ENCODE peak calls at places on chromosomes 12 and 14, in seven cellular contexts. N, X, U, R, F, Q and A are unnamed samples.

GRCh38 chr12:45231515-45232145 is 15.7 kb downstream of the ANO6 start:
- DNase-seq in N (peak; percentile 77), F (peak; percentile 72), U (no peak), X (peak; percentile 85), R (peak; percentile 62), Q (no peak), A (no peak)

GRCh38 chr12:75944097-75944904 is 87.3 kb downstream of the PHLDA1 start:
- DNase-seq in F (peak; percentile 76), N (peak; percentile 80), R (peak; percentile 93), X (peak; percentile 95), Q (no peak), U (no peak), A (no peak)

GRCh38 chr12:43131304-43131703 is 420.7 kb downstream of the ADAMTS20 start:
- DNase-seq in Q (no peak), X (no peak), R (no peak), F (no peak), N (no peak), U (no peak), A (no peak)

GRCh38 chr14:26791117-26791806 is 193.4 kb upstream of the NOVA1 start:
- DNase-seq in N (no peak), F (no peak), X (no peak), Q (no peak), U (no peak), R (no peak), A (no peak)

GRCh38 chr14:73462078-73462715 is 3.9 kb upstream of the NUMB start:
- DNase-seq in U (peak; percentile 71), N (peak; percentile 66), F (no peak), R (no peak), X (peak; percentile 43), Q (no peak), A (no peak)

GRCh38 chr12:99056186-99056585 is 411.1 kb downstream of the APAF1 start:
- DNase-seq in R (no peak), Q (no peak), U (no peak), N (no peak), F (no peak), X (no peak), A (no peak)

GRCh38 chr14:32560213-32560857 is 231.2 kb downstream of the AKAP6 start:
- DNase-seq in X (peak; percentile 82), N (peak; percentile 87), Q (peak; percentile 49), F (peak; percentile 72), R (peak; percentile 74), U (peak; percentile 53), A (no peak)

GRCh38 chr14:73753887-73754880 is 40.0 kb upstream of the PNMA1 start:
- DNase-seq in U (peak; percentile 44), R (no peak), X (no peak), N (peak; percentile 79), F (no peak), Q (no peak), A (no peak)

GRCh38 chr12:130427381-130427887 is 89.7 kb downstream of the PIWIL1 start:
- DNase-seq in Q (no peak), F (no peak), U (no peak), R (no peak), X (no peak), N (no peak), A (no peak)

GRCh38 chr12:52903285-52903854 is 1.5 kb downstream of the KRT8 start:
- DNase-seq in X (peak; percentile 53), N (peak; percentile 73), R (peak; percentile 76), Q (peak; percentile 82), U (peak; percentile 81), F (no peak), A (no peak)

GRCh38 chr14:100614803-100615202 is 27.6 kb upstream of the BEGAIN start:
- DNase-seq in U (no peak), Q (no peak), N (no peak), F (no peak), R (no peak), X (no peak), A (no peak)
- TF ChIP-seq CTCF in U (no peak), Q (no peak), N (no peak), F (no peak), R (no peak), X (no peak), A (no peak)

GRCh38 chr12:82378997-82379396 is 20.7 kb downstream of the METTL25 start:
- DNase-seq in N (no peak), R (no peak), Q (no peak), F (no peak), X (no peak), U (no peak), A (no peak)

GRCh38 chr12:82383930-82384513 is 25.7 kb downstream of the METTL25 start:
- DNase-seq in R (peak; percentile 17), Q (no peak), N (peak; percentile 51), F (no peak), U (no peak), X (peak; percentile 54), A (no peak)
- TF ChIP-seq CTCF in R (peak; percentile 56), Q (peak; percentile 41), N (peak; percentile 54), F (peak; percentile 50), U (no peak), X (peak; percentile 62), A (no peak)

GRCh38 chr12:80807640-80808288 is 91.1 kb downstream of the MYF5 start:
- DNase-seq in N (peak; percentile 25), Q (no peak), R (no peak), F (no peak), U (no peak), X (peak; percentile 18), A (no peak)
- TF ChIP-seq CTCF in N (no peak), Q (no peak), R (no peak), F (no peak), U (no peak), X (no peak), A (no peak)

DNA sequence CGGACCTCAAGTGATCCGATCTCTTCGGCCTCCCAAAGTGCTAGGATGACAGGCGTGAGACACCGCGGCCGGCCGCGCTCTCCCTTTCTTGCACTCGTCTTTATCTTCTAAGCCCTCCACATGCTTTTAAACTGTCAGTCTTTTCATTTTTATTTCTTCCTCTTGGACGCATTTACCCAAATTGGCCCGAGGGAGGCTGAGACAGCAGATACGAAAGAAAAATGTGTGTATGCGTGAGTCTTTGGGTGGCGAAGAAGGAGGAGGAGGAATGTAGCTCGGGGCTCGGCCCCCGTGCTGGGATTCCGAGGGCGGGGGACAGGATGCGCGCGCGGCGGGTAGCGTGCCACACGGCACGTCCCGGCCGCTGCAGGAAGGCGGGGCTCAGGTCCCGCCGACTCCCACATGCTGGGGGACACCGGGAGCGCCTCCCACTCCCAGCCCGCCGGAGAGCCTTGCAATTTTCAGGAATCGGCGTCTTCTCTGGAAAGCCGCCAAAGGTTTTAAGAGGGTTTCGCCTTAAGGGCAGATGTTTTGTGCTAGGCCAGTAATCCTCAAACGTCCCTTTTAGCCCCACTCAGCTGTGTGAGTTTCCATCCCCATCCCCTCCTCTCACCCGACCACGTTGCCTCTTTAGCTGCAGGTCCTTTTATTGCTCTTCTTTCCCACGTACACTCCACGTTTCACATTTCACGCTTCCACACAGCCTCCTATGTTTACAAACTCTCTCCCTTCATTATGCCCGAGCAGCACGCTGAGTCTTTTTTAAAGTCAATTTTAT is 34.7 kb upstream of the SLC2A3 start:
- DNase-seq in R (peak; percentile 87), Q (peak; percentile 79), X (peak; percentile 94), U (peak; percentile 86), N (peak; percentile 99), F (peak; percentile 96), A (peak; percentile 62)
- TF ChIP-seq CTCF in R (no peak), Q (peak; percentile 25), X (no peak), U (peak; percentile 19), N (peak; percentile 5), F (no peak), A (no peak)

GRCh38 chr12:15151141-15152091 is 69.8 kb downstream of the RERG start:
- DNase-seq in U (no peak), X (no peak), R (no peak), N (peak; percentile 43), Q (no peak), F (no peak), A (no peak)
- TF ChIP-seq CTCF in U (peak; percentile 68), X (peak; percentile 31), R (peak; percentile 28), N (peak; percentile 16), Q (peak; percentile 50), F (peak; percentile 31), A (no peak)

GRCh38 chr12:96117460-96117859 is 76.7 kb upstream of the ELK3 start:
- DNase-seq in Q (no peak), F (no peak), U (no peak), R (no peak), N (no peak), X (no peak), A (no peak)

GRCh38 chr12:96121271-96121711 is 72.9 kb upstream of the ELK3 start:
- DNase-seq in U (no peak), Q (no peak), R (no peak), N (peak; percentile 23), F (no peak), X (peak; percentile 14), A (no peak)

DNA sequence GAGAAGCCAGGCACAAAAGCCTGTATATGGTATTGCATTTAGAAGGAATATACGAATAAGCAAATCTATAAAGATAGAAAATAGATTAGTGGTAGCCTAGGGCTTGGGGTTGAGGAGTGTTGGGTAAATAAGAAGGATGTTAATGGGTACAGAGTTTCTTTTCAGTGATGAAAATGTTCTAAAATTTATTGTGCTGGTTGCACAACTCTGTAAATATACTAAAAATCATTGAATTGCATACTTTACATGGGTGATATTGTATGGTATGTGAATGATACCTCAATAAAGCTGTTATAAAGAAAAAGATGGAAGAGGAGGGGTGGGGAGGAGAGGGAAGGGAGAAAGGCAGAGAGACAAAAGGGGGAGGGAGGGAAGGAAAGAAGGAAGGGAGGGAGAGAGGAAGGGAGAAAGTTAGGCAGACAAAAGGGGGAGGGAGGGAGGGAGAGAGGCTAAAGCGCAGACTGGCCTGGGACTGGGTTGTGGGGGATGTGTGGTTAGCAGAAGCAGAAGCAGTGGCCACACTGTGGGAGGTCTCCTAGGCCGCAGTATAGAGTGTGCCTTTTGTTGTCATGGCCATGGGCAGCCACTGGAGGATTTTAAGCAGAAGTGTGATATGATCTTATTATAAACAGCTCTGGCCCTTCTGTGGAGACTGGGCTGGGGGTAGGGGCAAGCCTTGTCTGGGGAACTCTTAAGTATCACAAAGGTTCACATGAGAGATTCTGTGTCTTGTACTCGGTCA is 73.6 kb upstream of the ELK3 start:
- DNase-seq in R (no peak), Q (no peak), X (no peak), N (no peak), U (no peak), F (no peak), A (no peak)
- TF ChIP-seq CTCF in R (no peak), Q (no peak), X (no peak), N (no peak), U (no peak), F (no peak), A (no peak)

DNA sequence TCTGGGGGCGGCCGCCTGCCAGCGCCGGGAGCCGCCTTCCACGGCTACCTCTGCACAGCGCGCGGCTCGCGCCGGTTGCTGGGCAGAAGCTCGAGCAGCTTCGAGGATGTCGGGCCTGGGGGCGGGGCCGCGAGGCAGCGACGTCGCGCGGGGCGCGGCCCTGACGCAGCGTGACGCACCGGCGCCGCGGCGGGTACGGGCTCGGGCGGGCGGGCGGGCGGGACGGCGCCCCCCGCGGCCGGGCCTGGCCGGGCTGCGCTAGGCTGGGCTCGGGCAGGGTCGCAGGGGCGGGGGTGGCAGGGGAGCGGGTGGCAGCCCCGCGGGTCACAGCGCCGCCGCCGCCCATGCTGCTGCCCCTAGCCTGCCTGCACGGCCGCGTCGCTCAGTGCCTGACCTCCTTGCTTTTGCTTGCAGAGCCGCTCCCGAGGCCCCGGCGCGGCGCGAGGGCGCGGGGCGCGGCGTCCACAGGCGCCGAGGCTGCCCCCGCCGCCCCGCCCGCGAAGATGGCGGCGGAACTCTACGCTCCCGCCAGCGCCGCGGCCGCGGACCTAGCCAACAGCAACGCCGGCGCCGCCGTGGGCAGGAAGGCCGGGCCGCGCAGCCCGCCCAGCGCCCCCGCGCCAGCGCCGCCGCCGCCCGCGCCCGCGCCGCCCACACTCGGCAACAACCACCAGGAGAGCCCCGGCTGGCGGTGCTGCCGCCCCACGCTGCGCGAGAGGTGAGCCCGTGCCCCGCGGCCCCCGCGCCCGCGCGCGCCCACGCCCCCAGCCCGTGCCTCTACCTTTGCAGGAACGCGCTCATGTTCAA is at the start of gene BTBD6:
- DNase-seq in R (peak; percentile 79), F (peak; percentile 17), Q (peak; percentile 89), N (peak; percentile 96), U (peak; percentile 87), X (peak; percentile 83), A (peak; percentile 40)
- TF ChIP-seq CTCF in R (no peak), F (no peak), Q (no peak), N (no peak), U (no peak), X (peak; percentile 10), A (no peak)